ENCODE peak calls at places on chromosomes 3 and 15, in four cellular contexts. A, O, T and G are unnamed samples. For H3K4me1, the result is how much of the 10 kb centered on the place peaks cover.

GRCh38 chr15:63884953-63885352 is 51.2 kb upstream of the HERC1 start:
- DNase-seq in A (no peak), O (no peak), T (no peak), G (no peak)

GRCh38 chr15:39587910-39588530 is 7.1 kb downstream of the THBS1 start:
- DNase-seq in A (no peak), O (peak), T (no peak), G (peak)

GRCh38 chr15:89367485-89368451 is 33.1 kb upstream of the POLG start:
- DNase-seq in A (no peak), O (no peak), T (no peak), G (peak)

GRCh38 chr3:158403013-158403412 is 168.0 kb upstream of the MLF1 start:
- DNase-seq in A (no peak), O (no peak), T (no peak), G (no peak)

GRCh38 chr3:4996771-4997291 is 17.6 kb downstream of the BHLHE40 start:
- DNase-seq in A (no peak), O (no peak), T (no peak), G (no peak)

GRCh38 chr3:194138098-194138474 is 2.1 kb downstream of the HES1 start:
- DNase-seq in A (no peak), O (no peak), T (peak), G (no peak)

GRCh38 chr15:43932907-43933306 is 106.1 kb downstream of the WDR76 start:
- DNase-seq in A (no peak), O (no peak), T (no peak), G (no peak)

GRCh38 chr3:48830660-48831190 is 16.9 kb downstream of the PRKAR2A start:
- DNase-seq in A (no peak), O (no peak), T (no peak), G (no peak)

GRCh38 chr3:63855333-63855940 is 8.2 kb downstream of the THOC7 start:
- DNase-seq in A (no peak), O (no peak), T (no peak), G (no peak)

GRCh38 chr15:66078929-66079275 is 174.6 kb downstream of the MEGF11 start:
- DNase-seq in A (no peak), O (no peak), T (no peak), G (no peak)

GRCh38 chr15:83127547-83128150 is 20.2 kb downstream of the TM6SF1 start:
- DNase-seq in A (no peak), O (no peak), T (no peak), G (peak)

GRCh38 chr3:82610236-82610635 is 848.8 kb upstream of the GBE1 start:
- DNase-seq in A (no peak), O (no peak), T (peak), G (no peak)

GRCh38 chr15:100107606-100108225 is 234.1 kb downstream of the ADAMTS17 start:
- DNase-seq in A (peak), O (no peak), T (no peak), G (no peak)

GRCh38 chr15:57797608-57798267 is 91.2 kb downstream of the POLR2M start:
- DNase-seq in A (no peak), O (no peak), T (no peak), G (no peak)

GRCh38 chr3:155675094-155675493 is 69.8 kb downstream of the PLCH1 start:
- DNase-seq in A (no peak), O (no peak), T (no peak), G (no peak)

GRCh38 chr3:64988188-64988587 is 300.4 kb upstream of the ADAMTS9 start:
- DNase-seq in A (no peak), O (no peak), T (no peak), G (no peak)

GRCh38 chr3:194998948-194999347 is 272.0 kb downstream of the XXYLT1 start:
- DNase-seq in A (no peak), O (no peak), T (no peak), G (no peak)

GRCh38 chr3:125594581-125595011 is 701 bp downstream of the OSBPL11 start:
- DNase-seq in A (peak), O (peak), T (no peak), G (peak)
- H3K4me1 ChIP-seq in A (under half), O (under half), T (under half), G (under half)

GRCh38 chr3:148084931-148085330 is 612.8 kb upstream of the AGTR1 start:
- DNase-seq in A (no peak), O (no peak), T (no peak), G (no peak)
- H3K4me1 ChIP-seq in A (under half), O (under half), T (under half), G (under half)

DNA sequence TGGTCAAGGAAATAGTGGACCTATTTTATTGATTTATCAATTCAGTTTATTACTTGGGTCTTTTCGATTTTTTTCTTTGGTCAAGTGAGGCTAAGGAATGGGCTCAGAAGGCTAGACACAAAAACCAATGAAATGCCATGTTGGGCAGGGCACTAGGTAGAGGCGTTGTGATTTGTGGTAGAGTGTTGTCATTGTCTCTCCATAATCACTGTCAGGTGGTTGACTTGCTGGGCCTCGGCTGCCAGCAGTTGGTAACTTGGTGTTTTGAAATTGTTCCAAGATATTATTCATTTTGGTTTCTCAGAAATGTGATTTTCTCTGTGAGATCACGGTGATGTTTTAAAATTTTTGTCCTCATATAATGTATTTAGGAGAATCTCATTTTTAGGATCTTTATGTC is 173.6 kb downstream of the KLHL25 start:
- DNase-seq in A (no peak), O (no peak), T (peak), G (peak)
- H3K4me1 ChIP-seq in A (under half), O (under half), T (half or more), G (half or more)

GRCh38 chr15:48946088-48946839 is 17.5 kb downstream of the SHC4 start:
- DNase-seq in A (no peak), O (peak), T (peak), G (peak)
- H3K4me1 ChIP-seq in A (under half), O (under half), T (under half), G (under half)

DNA sequence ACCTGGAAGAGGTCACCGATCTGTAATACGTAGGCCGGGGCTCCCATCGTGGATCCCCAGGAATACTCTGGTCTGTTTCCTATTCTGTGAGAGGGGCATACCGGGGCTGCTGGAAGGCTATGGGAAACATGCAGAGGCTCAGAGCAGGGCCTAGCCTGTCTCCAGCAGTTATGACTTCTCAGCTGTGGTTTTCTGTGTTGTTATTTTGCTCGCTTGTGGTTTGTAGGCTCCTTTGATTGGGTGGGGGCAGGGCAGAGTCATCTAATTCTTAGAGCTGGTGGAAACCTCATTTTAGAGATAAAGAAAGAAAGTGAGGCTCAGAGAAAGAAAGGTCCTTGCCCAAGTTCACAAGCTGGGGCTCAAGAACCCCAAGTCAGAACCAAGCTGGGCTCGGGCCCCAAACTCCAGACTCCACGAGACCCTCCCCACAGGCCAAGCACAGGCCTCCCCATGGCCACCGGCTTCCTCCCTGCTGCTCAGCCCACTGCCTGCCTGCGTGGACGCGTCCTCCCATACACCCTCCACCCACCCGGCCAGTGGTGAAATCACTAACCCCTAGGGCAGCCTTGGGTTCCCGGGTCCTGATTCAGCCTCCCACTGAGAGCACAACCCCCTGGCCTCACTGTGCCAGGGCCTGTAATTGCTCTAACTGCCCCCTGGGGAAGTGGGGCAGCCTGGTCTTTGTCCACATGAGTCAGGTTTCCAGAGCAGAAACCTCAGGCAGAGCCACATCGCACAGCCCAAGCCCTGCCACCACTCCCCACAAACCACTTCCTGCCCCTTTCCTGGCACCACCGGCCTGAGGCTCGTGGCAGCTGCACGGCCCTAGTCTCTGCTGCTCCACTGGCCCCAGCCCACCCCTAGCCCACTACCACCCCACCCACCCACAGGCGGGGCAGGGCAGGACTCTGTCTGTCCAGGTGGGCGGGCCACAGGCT is 270.8 kb downstream of the UACA start:
- DNase-seq in A (no peak), O (peak), T (peak), G (peak)
- H3K4me1 ChIP-seq in A (under half), O (under half), T (half or more), G (under half)